ENCODE peak calls at places on chromosomes 3 and 15, in ten cellular contexts. U is IMR-90, D is breast epithelium, T is astrocyte, W is neural progenitor cell, H is GM23248, S is K562, R is ovary, I is A673, Z is sigmoid colon. Q is an unnamed sample.
A peak's percentile ranks its signal among the peaks of the same experiment; 100 is the strongest.

GRCh38 chr3:43723121-43723734 is 32.5 kb downstream of the ABHD5 start:
- DNase-seq in U (peak; percentile 77), D (no peak), T (peak; percentile 78), W (no peak), H (peak; percentile 76), S (no peak), R (no peak), I (no peak), Z (no peak), Q (no peak)

GRCh38 chr3:160314949-160315348 is 84.1 kb downstream of the IFT80 start:
- DNase-seq in U (no peak), D (no peak), T (no peak), W (no peak), H (no peak), S (no peak), R (no peak), I (no peak), Z (no peak), Q (no peak)

GRCh38 chr3:35422826-35423601 is 216.3 kb upstream of the ARPP21 start:
- DNase-seq in U (no peak), D (no peak), T (peak; percentile 71), W (no peak), H (no peak), S (no peak), R (no peak), I (peak; percentile 20), Z (no peak), Q (no peak)

GRCh38 chr3:141237701-141238521 is 6.3 kb downstream of the PXYLP1 start:
- DNase-seq in U (no peak), D (no peak), T (peak; percentile 47), W (no peak), H (no peak), S (no peak), R (no peak), I (no peak), Z (no peak), Q (no peak)

GRCh38 chr3:5568451-5568850 is 380.9 kb downstream of the EDEM1 start:
- DNase-seq in U (no peak), D (no peak), T (no peak), W (peak; percentile 43), H (no peak), S (peak; percentile 38), R (no peak), I (peak; percentile 8), Z (no peak), Q (no peak)

GRCh38 chr3:72338082-72338941 is 509.9 kb downstream of the SHQ1 start:
- DNase-seq in U (peak; percentile 55), D (no peak), T (peak; percentile 52), W (no peak), H (peak; percentile 73), S (no peak), R (no peak), I (no peak), Z (no peak), Q (peak; percentile 56)

GRCh38 chr15:37773111-37773860 is 161.2 kb upstream of the TMCO5A start:
- DNase-seq in U (peak; percentile 89), D (no peak), T (peak; percentile 93), W (no peak), H (peak; percentile 59), S (no peak), R (no peak), I (no peak), Z (no peak), Q (no peak)

GRCh38 chr15:48647963-48648362 is 2.5 kb upstream of the FBN1 start:
- DNase-seq in U (peak; percentile 56), D (no peak), T (no peak), W (peak; percentile 58), H (peak; percentile 76), S (no peak), R (peak; percentile 38), I (peak; percentile 22), Z (no peak), Q (no peak)

GRCh38 chr3:106825962-106826605 is 551.2 kb upstream of the CCDC54 start:
- DNase-seq in U (peak; percentile 86), D (no peak), T (peak; percentile 90), W (peak; percentile 13), H (peak; percentile 85), S (no peak), R (no peak), I (peak; percentile 23), Z (no peak), Q (no peak)

DNA sequence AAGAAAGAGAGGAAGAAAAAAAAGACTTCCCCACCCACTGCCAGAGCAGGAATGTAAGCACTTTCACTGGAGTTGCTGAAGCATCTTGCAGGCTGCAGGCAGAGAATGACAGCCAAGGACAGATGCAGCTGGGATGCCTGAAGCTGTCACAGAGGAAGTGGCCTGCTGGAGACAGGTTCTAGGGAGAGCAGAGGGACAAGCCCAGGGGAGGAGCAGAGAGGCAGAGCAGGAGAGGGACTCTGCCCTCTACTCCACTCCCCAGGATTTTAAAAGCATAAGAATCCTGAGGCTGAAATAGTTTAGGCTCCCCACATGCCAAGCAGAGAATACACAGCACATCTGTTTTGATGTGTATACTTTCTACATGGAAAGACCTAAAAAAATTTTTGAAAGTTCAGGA is 326.2 kb downstream of the TUSC7 start:
- DNase-seq in U (peak; percentile 30), D (no peak), T (no peak), W (peak; percentile 65), H (peak; percentile 33), S (no peak), R (no peak), I (no peak), Z (peak; percentile 72), Q (no peak)
- H3K27ac ChIP-seq in U (peak overlapping the region; percentile 73), D (no peak overlapping the region), T (peak overlapping the region; percentile 53), W (peak overlapping the region; percentile 33), H (peak overlapping the region; percentile 14), S (no peak overlapping the region), R (no peak overlapping the region), I (no peak overlapping the region), Z (peak overlapping the region; percentile 29), Q (no peak overlapping the region)

GRCh38 chr3:18703798-18704197 is 278.7 kb upstream of the SATB1 start:
- DNase-seq in U (no peak), D (no peak), T (no peak), W (no peak), H (no peak), S (no peak), R (no peak), I (no peak), Z (no peak), Q (no peak)

DNA sequence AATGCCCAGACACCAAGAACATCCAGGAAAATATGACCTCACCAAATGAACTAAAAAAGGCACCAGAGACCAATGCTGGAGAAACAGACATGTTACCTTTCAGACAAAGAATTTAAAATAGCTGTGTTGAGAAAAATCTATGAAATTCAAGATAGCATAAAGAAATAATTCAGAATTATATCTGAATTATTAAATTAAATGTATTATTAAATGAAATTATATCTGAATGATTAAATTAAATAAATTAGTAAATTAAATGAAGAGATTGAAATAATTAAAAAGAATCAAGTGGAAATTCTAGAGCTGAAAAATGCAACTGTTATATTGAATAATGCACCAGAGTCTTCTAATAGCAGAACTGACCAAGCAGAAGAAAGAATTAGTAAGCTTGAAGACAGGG is 279.2 kb upstream of the SATB1 start:
- DNase-seq in U (no peak), D (no peak), T (no peak), W (no peak), H (no peak), S (no peak), R (no peak), I (no peak), Z (no peak), Q (no peak)
- H3K9me3 ChIP-seq in U (peaks cover 12% of the 10 kb centered on the region), D (no peaks in the 10 kb centered on the region), T (peaks cover 4% of the 10 kb centered on the region), W (no peaks in the 10 kb centered on the region), H (no peaks in the 10 kb centered on the region), S (no peaks in the 10 kb centered on the region), R (no peaks in the 10 kb centered on the region), I (peaks cover 6% of the 10 kb centered on the region), Z (peaks cover 4% of the 10 kb centered on the region), Q (peaks cover 12% of the 10 kb centered on the region)

GRCh38 chr15:71707230-71708051 is 102.9 kb upstream of the NR2E3 start:
- DNase-seq in U (peak; percentile 41), D (no peak), T (peak; percentile 78), W (peak; percentile 9), H (peak; percentile 61), S (no peak), R (no peak), I (no peak), Z (no peak), Q (no peak)
- H3K27ac ChIP-seq in U (peak overlapping the region; percentile 96), D (peak overlapping the region; percentile 77), T (no peak overlapping the region), W (no peak overlapping the region), H (peak overlapping the region; percentile 39), S (no peak overlapping the region), R (no peak overlapping the region), I (no peak overlapping the region), Z (peak overlapping the region; percentile 13), Q (peak overlapping the region; percentile 49)

GRCh38 chr3:20669184-20669583 is 483.2 kb upstream of the SGO1 start:
- DNase-seq in U (no peak), D (no peak), T (peak; percentile 65), W (no peak), H (peak; percentile 46), S (peak; percentile 28), R (peak; percentile 67), I (no peak), Z (no peak), Q (peak; percentile 65)

GRCh38 chr3:20666091-20666490 is 480.1 kb upstream of the SGO1 start:
- DNase-seq in U (no peak), D (no peak), T (peak; percentile 41), W (no peak), H (no peak), S (no peak), R (no peak), I (no peak), Z (no peak), Q (no peak)

GRCh38 chr3:20673866-20674265 is 487.9 kb upstream of the SGO1 start:
- DNase-seq in U (no peak), D (no peak), T (no peak), W (no peak), H (no peak), S (peak; percentile 10), R (no peak), I (no peak), Z (no peak), Q (no peak)

GRCh38 chr3:20669675-20670074 is 483.7 kb upstream of the SGO1 start:
- DNase-seq in U (no peak), D (no peak), T (no peak), W (no peak), H (no peak), S (no peak), R (no peak), I (no peak), Z (no peak), Q (no peak)

DNA sequence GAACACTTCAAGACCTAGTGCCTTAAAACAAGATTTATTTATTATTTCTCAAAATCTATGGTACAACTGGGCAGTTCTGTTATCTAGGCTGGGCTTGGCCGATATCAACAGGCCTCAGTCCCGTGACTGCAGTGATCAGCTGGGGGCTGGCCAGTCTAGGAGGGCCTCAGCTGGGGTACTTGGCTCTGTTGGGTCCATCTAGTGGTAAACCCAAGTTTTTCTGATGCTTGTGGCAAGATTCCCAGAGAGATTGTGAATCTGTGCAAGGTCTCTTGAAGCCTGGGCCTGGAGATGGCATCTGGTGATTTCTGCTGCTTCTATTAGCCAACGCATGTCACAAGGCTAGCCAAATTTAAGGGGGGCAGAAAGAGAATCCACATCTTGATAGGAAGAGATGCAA is 482.4 kb upstream of the SGO1 start:
- DNase-seq in U (no peak), D (no peak), T (peak; percentile 43), W (peak; percentile 65), H (no peak), S (peak; percentile 38), R (no peak), I (no peak), Z (no peak), Q (no peak)
- H3K9me3 ChIP-seq in U (no peaks in the 10 kb centered on the region), D (no peaks in the 10 kb centered on the region), T (no peaks in the 10 kb centered on the region), W (no peaks in the 10 kb centered on the region), H (no peaks in the 10 kb centered on the region), S (no peaks in the 10 kb centered on the region), R (no peaks in the 10 kb centered on the region), I (peaks cover 12% of the 10 kb centered on the region), Z (no peaks in the 10 kb centered on the region), Q (no peaks in the 10 kb centered on the region)

Q was measured in tibial artery.